ENCODE peak calls at places on chromosomes 4 and X, in nine cellular contexts. E is K562, F is HCT116, J is WTC11, M is GM12878, U is SK-N-SH, A is HepG2, B is NB4, L is A549. R is an unnamed sample.

GRCh38 chr4:179195887-179196286 is 1753.7 kb upstream of the AGA start:
- DNase-seq in E (no peak), F (no peak), J (no peak), M (no peak), U (no peak), A (no peak), B (no peak), L (no peak), R (no peak)

GRCh38 chrX:42684062-42684461 is 93.9 kb downstream of the PPP1R2C start:
- DNase-seq in E (no peak), F (no peak), J (no peak), M (no peak), U (no peak), A (no peak), B (no peak), L (no peak), R (no peak)

GRCh38 chrX:39577976-39578962 is 519.5 kb downstream of the BCOR start:
- DNase-seq in E (no peak), F (no peak), J (no peak), M (peak), U (no peak), A (no peak), B (peak), L (no peak), R (no peak)

GRCh38 chr4:177444911-177445736 is 2.9 kb upstream of the AGA start:
- DNase-seq in E (no peak), F (no peak), J (peak), M (no peak), U (no peak), A (no peak), B (peak), L (no peak), R (no peak)

GRCh38 chr4:156634612-156635011 is 337.0 kb downstream of the PDGFC start:
- DNase-seq in E (no peak), F (no peak), J (no peak), M (no peak), U (no peak), A (no peak), B (no peak), L (no peak), R (no peak)

GRCh38 chr4:169268951-169269781 is 1.6 kb downstream of the SH3RF1 start:
- DNase-seq in E (no peak), F (no peak), J (no peak), M (no peak), U (no peak), A (peak), B (no peak), L (peak), R (no peak)

GRCh38 chrX:136933617-136934145 is 53.2 kb upstream of the RBMX start:
- DNase-seq in E (no peak), F (no peak), J (no peak), M (no peak), U (no peak), A (no peak), B (no peak), L (no peak), R (no peak)

GRCh38 chrX:11766487-11766886 is 8.4 kb downstream of the MSL3 start:
- DNase-seq in E (no peak), F (no peak), J (no peak), M (no peak), U (no peak), A (no peak), B (no peak), L (no peak), R (no peak)

GRCh38 chrX:50726296-50726695 is 87.7 kb downstream of the SHROOM4 start:
- DNase-seq in E (no peak), F (no peak), J (peak), M (no peak), U (no peak), A (no peak), B (no peak), L (no peak), R (no peak)

GRCh38 chr4:40550900-40551546 is 78.6 kb downstream of the RBM47 start:
- DNase-seq in E (peak), F (peak), J (no peak), M (peak), U (no peak), A (peak), B (peak), L (peak), R (no peak)

GRCh38 chr4:165194368-165194767 is 13.0 kb upstream of the KLHL2 start:
- DNase-seq in E (no peak), F (no peak), J (no peak), M (no peak), U (no peak), A (no peak), B (no peak), L (no peak), R (no peak)

GRCh38 chr4:87171944-87172343 is 48.5 kb downstream of the KLHL8 start:
- DNase-seq in E (no peak), F (no peak), J (no peak), M (no peak), U (no peak), A (peak), B (no peak), L (no peak), R (no peak)

GRCh38 chr4:61511716-61512488 is 311.8 kb downstream of the ADGRL3 start:
- DNase-seq in E (no peak), F (no peak), J (no peak), M (no peak), U (no peak), A (no peak), B (no peak), L (peak), R (no peak)

GRCh38 chrX:38008658-38009057 is 2.3 kb downstream of the SYTL5 start:
- DNase-seq in E (no peak), F (no peak), J (no peak), M (no peak), U (no peak), A (no peak), B (no peak), L (no peak), R (no peak)

GRCh38 chr4:101693842-101694398 is 96.6 kb upstream of the BANK1 start:
- DNase-seq in E (no peak), F (no peak), J (no peak), M (no peak), U (peak), A (no peak), B (no peak), L (peak), R (no peak)

GRCh38 chr4:154492288-154492687 is 689 bp upstream of the DCHS2 start:
- DNase-seq in E (no peak), F (no peak), J (no peak), M (no peak), U (peak), A (no peak), B (no peak), L (no peak), R (no peak)

GRCh38 chrX:10168226-10168625 is 11.5 kb downstream of the CLCN4 start:
- DNase-seq in E (no peak), F (no peak), J (no peak), M (no peak), U (no peak), A (peak), B (peak), L (no peak), R (no peak)

GRCh38 chr4:55356991-55357461 is 11.0 kb downstream of the SRD5A3 start:
- DNase-seq in E (no peak), F (no peak), J (no peak), M (no peak), U (no peak), A (peak), B (no peak), L (peak), R (no peak)

GRCh38 chrX:39745782-39746181 is 352.0 kb downstream of the BCOR start:
- DNase-seq in E (no peak), F (no peak), J (no peak), M (no peak), U (no peak), A (no peak), B (no peak), L (no peak), R (no peak)

GRCh38 chrX:350148-350533 is 31.5 kb upstream of the GTPBP6 start:
- DNase-seq in E (no peak), F (no peak), J (no peak), M (no peak), U (no peak), A (no peak), B (no peak), L (no peak), R (no peak)

GRCh38 chrX:30373479-30373878 is 64.3 kb upstream of the NR0B1 start:
- DNase-seq in E (no peak), F (no peak), J (no peak), M (no peak), U (no peak), A (no peak), B (no peak), L (no peak), R (no peak)

GRCh38 chr4:141158219-141158618 is 24.9 kb upstream of the RNF150 start:
- DNase-seq in E (peak), F (peak), J (no peak), M (no peak), U (peak), A (peak), B (peak), L (peak), R (no peak)

GRCh38 chrX:45323387-45323786 is 122.7 kb upstream of the DIPK2B start:
- DNase-seq in E (no peak), F (no peak), J (no peak), M (no peak), U (no peak), A (no peak), B (no peak), L (no peak), R (no peak)

GRCh38 chrX:43655151-43655676 is 885 bp upstream of the MAOA start:
- DNase-seq in E (no peak), F (no peak), J (peak), M (no peak), U (peak), A (no peak), B (no peak), L (peak), R (no peak)

GRCh38 chr4:78784255-78784654 is 8.1 kb downstream of the BMP2K start:
- DNase-seq in E (no peak), F (no peak), J (no peak), M (no peak), U (no peak), A (no peak), B (peak), L (no peak), R (no peak)

GRCh38 chr4:183936574-183937335 is 31.6 kb downstream of the STOX2 start:
- DNase-seq in E (no peak), F (no peak), J (no peak), M (no peak), U (no peak), A (no peak), B (peak), L (peak), R (no peak)

GRCh38 chr4:176575141-176575731 is 217.5 kb downstream of the VEGFC start:
- DNase-seq in E (no peak), F (no peak), J (no peak), M (no peak), U (no peak), A (no peak), B (no peak), L (no peak), R (no peak)

GRCh38 chrX:12115377-12115776 is 22.9 kb upstream of the FRMPD4 start:
- DNase-seq in E (no peak), F (no peak), J (peak), M (no peak), U (no peak), A (no peak), B (peak), L (peak), R (no peak)

GRCh38 chr4:8819421-8820177 is 52.0 kb downstream of the HMX1 start:
- DNase-seq in E (no peak), F (no peak), J (no peak), M (no peak), U (peak), A (no peak), B (no peak), L (no peak), R (peak)

GRCh38 chr4:48944252-48944651 is 37.7 kb upstream of the OCIAD2 start:
- DNase-seq in E (no peak), F (peak), J (no peak), M (no peak), U (no peak), A (no peak), B (no peak), L (peak), R (no peak)

GRCh38 chr4:67573193-67573592 is 14.7 kb downstream of the STAP1 start:
- DNase-seq in E (no peak), F (no peak), J (no peak), M (no peak), U (no peak), A (no peak), B (no peak), L (no peak), R (no peak)

GRCh38 chrX:48458711-48459110 is 11.3 kb downstream of the SLC38A5 start:
- DNase-seq in E (no peak), F (no peak), J (no peak), M (no peak), U (no peak), A (no peak), B (no peak), L (no peak), R (no peak)

GRCh38 chrX:140713174-140713539 is 3.6 kb downstream of the LINC00632 start:
- DNase-seq in E (no peak), F (no peak), J (no peak), M (no peak), U (no peak), A (no peak), B (peak), L (no peak), R (no peak)

GRCh38 chr4:52836653-52837052 is 25.5 kb upstream of the RASL11B start:
- DNase-seq in E (no peak), F (no peak), J (no peak), M (no peak), U (no peak), A (no peak), B (no peak), L (no peak), R (no peak)

GRCh38 chr4:26993541-26993940 is 132.9 kb downstream of the STIM2 start:
- DNase-seq in E (no peak), F (no peak), J (no peak), M (no peak), U (no peak), A (no peak), B (no peak), L (no peak), R (no peak)
- TF ChIP-seq MAX in E (no peak), F (no peak), J (no peak), M (no peak), U (no peak), A (no peak), B (no peak), L (no peak), R (no peak)

DNA sequence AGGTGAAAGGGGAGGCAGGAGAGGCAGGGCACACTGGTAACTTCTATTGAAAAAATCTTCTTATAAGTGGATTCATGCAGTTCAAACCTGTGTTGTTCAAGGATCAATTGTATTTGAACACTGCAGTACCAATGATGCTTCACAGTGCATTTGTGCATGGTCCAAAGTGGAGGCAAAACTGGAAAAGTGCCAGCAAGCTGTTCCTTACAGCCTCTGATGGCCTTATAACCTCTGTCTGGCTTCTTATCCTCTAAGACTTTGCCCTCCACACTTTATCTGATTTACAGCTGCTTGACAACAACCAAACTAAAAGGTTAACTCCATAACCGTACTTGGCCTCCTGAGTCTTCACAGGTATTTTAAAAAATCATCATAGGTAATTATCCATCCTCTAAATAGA is 40.4 kb downstream of the MAGEB17 start:
- DNase-seq in E (no peak), F (no peak), J (no peak), M (no peak), U (no peak), A (no peak), B (no peak), L (no peak), R (no peak)
- TF ChIP-seq MAX in E (no peak), F (no peak), J (no peak), M (no peak), U (no peak), A (no peak), B (no peak), L (no peak), R (no peak)

GRCh38 chr4:96677499-96677898 is 837.6 kb downstream of the PDHA2 start:
- DNase-seq in E (no peak), F (no peak), J (no peak), M (no peak), U (no peak), A (no peak), B (peak), L (no peak), R (no peak)

GRCh38 chr4:96670381-96670780 is 830.5 kb downstream of the PDHA2 start:
- DNase-seq in E (no peak), F (no peak), J (no peak), M (no peak), U (no peak), A (no peak), B (no peak), L (no peak), R (no peak)

GRCh38 chr4:96675420-96675819 is 835.5 kb downstream of the PDHA2 start:
- DNase-seq in E (no peak), F (no peak), J (no peak), M (no peak), U (no peak), A (no peak), B (no peak), L (no peak), R (no peak)

GRCh38 chr4:96676754-96677435 is 837.0 kb downstream of the PDHA2 start:
- DNase-seq in E (no peak), F (no peak), J (no peak), M (no peak), U (no peak), A (no peak), B (no peak), L (no peak), R (no peak)

DNA sequence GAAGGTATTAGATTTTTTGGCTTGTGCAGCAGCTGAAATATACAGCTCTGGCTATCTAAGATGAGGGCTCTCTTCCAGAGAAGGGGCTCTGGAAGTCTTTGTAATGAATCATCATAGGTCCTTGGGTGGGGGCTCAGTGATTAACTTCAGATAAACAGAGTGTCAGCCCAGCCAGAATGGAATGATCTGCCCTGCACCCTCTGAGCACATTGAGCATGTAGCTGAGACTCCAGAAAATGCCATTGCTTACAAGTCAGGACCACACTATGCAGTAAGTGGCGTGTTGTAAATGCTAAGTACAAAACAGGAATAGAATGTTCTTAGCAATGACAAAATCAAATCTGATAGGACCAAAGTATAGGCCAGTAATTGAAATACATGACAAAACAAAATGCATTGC is 836.0 kb downstream of the PDHA2 start:
- DNase-seq in E (no peak), F (no peak), J (no peak), M (no peak), U (no peak), A (no peak), B (no peak), L (no peak), R (no peak)
- TF ChIP-seq MAX in E (no peak), F (no peak), J (no peak), M (no peak), U (no peak), A (no peak), B (no peak), L (no peak), R (no peak)

DNA sequence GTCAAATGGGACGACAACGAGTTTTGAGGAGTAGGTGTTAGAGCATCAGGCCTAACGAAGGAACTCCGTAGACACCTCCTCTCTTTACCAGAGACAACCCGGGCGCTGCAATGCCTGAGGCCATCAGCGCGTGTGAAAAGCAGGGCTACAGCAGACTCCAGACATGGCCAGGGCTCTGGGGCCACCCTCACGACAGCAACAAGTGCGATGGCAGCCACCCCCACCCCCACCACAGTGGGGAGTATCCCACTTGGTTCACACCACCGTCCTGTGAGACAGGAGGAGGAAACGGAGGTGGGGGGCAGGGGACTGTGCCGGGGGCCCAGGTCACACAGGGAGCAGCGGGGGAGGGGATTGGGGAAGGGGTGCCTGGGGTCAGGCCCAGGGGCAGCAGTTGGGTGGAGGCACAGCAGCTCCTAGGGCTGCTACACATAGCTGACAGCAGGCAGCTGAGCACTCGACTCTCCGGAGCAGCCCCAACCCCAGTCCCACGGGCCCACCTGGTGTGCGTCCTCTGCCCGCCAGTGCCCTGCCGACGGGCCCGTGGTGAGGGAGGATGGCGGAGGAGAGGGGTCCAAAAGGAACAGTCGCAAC is 8.5 kb downstream of the LRPAP1 start:
- DNase-seq in E (no peak), F (no peak), J (peak), M (no peak), U (no peak), A (no peak), B (no peak), L (no peak), R (no peak)
- TF ChIP-seq MAX in E (no peak), F (no peak), J (no peak), M (no peak), U (no peak), A (no peak), B (no peak), L (no peak), R (no peak)

GRCh38 chrX:22081475-22082092 is 49.5 kb downstream of the PHEX start:
- DNase-seq in E (peak), F (peak), J (peak), M (no peak), U (peak), A (peak), B (peak), L (peak), R (peak)
- TF ChIP-seq MAX in E (no peak), F (no peak), J (no peak), M (no peak), U (no peak), A (no peak), B (no peak), L (no peak), R (no peak)

GRCh38 chr4:89353514-89353913 is 45.9 kb upstream of the GPRIN3 start:
- DNase-seq in E (no peak), F (no peak), J (no peak), M (no peak), U (no peak), A (no peak), B (no peak), L (no peak), R (no peak)

GRCh38 chr4:89351201-89351600 is 43.6 kb upstream of the GPRIN3 start:
- DNase-seq in E (no peak), F (no peak), J (no peak), M (no peak), U (no peak), A (no peak), B (no peak), L (no peak), R (no peak)

GRCh38 chr4:89356086-89356485 is 48.5 kb upstream of the GPRIN3 start:
- DNase-seq in E (no peak), F (no peak), J (no peak), M (no peak), U (no peak), A (no peak), B (no peak), L (no peak), R (no peak)

GRCh38 chr4:89357346-89357745 is 49.7 kb upstream of the GPRIN3 start:
- DNase-seq in E (no peak), F (no peak), J (no peak), M (no peak), U (no peak), A (no peak), B (peak), L (no peak), R (no peak)

GRCh38 chr4:89352541-89352940 is 44.9 kb upstream of the GPRIN3 start:
- DNase-seq in E (no peak), F (no peak), J (no peak), M (no peak), U (no peak), A (no peak), B (no peak), L (no peak), R (no peak)
- TF ChIP-seq MAX in E (no peak), F (no peak), J (no peak), M (no peak), U (no peak), A (no peak), B (no peak), L (no peak), R (no peak)

GRCh38 chr4:41877020-41877796 is 58.0 kb upstream of the TMEM33 start:
- DNase-seq in E (no peak), F (no peak), J (no peak), M (no peak), U (peak), A (no peak), B (no peak), L (no peak), R (peak)

GRCh38 chr4:41880022-41880837 is 55.0 kb upstream of the TMEM33 start:
- DNase-seq in E (no peak), F (no peak), J (peak), M (no peak), U (peak), A (no peak), B (no peak), L (no peak), R (peak)

GRCh38 chr4:41879552-41879951 is 55.7 kb upstream of the TMEM33 start:
- DNase-seq in E (no peak), F (no peak), J (no peak), M (no peak), U (peak), A (no peak), B (no peak), L (no peak), R (no peak)

GRCh38 chr4:41878170-41878941 is 56.9 kb upstream of the TMEM33 start:
- DNase-seq in E (no peak), F (no peak), J (peak), M (no peak), U (peak), A (no peak), B (no peak), L (no peak), R (no peak)

GRCh38 chr4:41878991-41879491 is 56.2 kb upstream of the TMEM33 start:
- DNase-seq in E (no peak), F (no peak), J (peak), M (no peak), U (peak), A (no peak), B (no peak), L (no peak), R (no peak)
- TF ChIP-seq MAX in E (no peak), F (no peak), J (no peak), M (no peak), U (no peak), A (no peak), B (no peak), L (no peak), R (no peak)

R was measured in H1.